ENCODE peak calls at places on chromosomes 11 and 22, in six cellular contexts. X is lower leg skin, P is brain microvascular endothelial cell, J is progenitor cell of endocrine pancreas, T is lower lobe of right lung, N is psoas muscle. O is an unnamed sample.

GRCh38 chr22:27873476-27873875 is 45.6 kb downstream of the PITPNB start:
- DNase-seq in J (no peak), N (no peak), X (no peak), P (no peak), T (no peak), O (no peak)

GRCh38 chr11:65790104-65790901 is 3.4 kb downstream of the OVOL1 start:
- DNase-seq in N (no peak), T (no peak), J (no peak), P (no peak), X (no peak), O (peak; percentile 52)

GRCh38 chr11:123561046-123561781 is 93.2 kb downstream of the SCN3B start:
- DNase-seq in P (peak; percentile 32), T (no peak), N (peak; percentile 35), J (peak; percentile 34), X (no peak), O (no peak)

GRCh38 chr11:117794772-117795629 is 2.0 kb downstream of the DSCAML1 start:
- DNase-seq in N (no peak), T (no peak), X (no peak), P (no peak), J (no peak), O (peak; percentile 63)

GRCh38 chr11:2555891-2556290 is 111.1 kb downstream of the KCNQ1 start:
- DNase-seq in N (no peak), J (no peak), T (no peak), X (no peak), P (no peak), O (peak; percentile 26)

GRCh38 chr11:111410951-111411350 is 31.9 kb upstream of the POU2AF1 start:
- DNase-seq in N (no peak), P (no peak), X (no peak), T (no peak), J (no peak), O (no peak)

GRCh38 chr11:130999992-131000770 is 83.9 kb upstream of the SNX19 start:
- DNase-seq in J (no peak), T (no peak), P (peak; percentile 97), N (no peak), X (no peak), O (no peak)

GRCh38 chr22:50436134-50436830 is 38.6 kb downstream of the SBF1 start:
- DNase-seq in N (peak; percentile 12), J (no peak), T (peak; percentile 32), X (no peak), P (no peak), O (peak; percentile 68)

GRCh38 chr11:66051371-66051765 is 796 bp upstream of the SF3B2 start:
- DNase-seq in N (no peak), X (no peak), J (no peak), P (no peak), T (no peak), O (no peak)

GRCh38 chr11:118901494-118902335 is 18.0 kb downstream of the CXCR5 start:
- DNase-seq in P (no peak), X (no peak), N (no peak), T (no peak), J (no peak), O (peak; percentile 67)

GRCh38 chr11:38553033-38553432 is 1955.0 kb upstream of the RAG2 start:
- DNase-seq in T (no peak), N (no peak), J (no peak), X (no peak), P (no peak), O (no peak)

GRCh38 chr11:21896216-21896615 is 296.7 kb upstream of the ANO5 start:
- DNase-seq in X (no peak), J (no peak), T (no peak), N (no peak), P (no peak), O (no peak)

GRCh38 chr11:84012171-84012826 is 726.1 kb upstream of the CCDC90B start:
- DNase-seq in X (no peak), T (no peak), J (no peak), N (no peak), P (no peak), O (no peak)

GRCh38 chr11:20013346-20014066 is 146.8 kb downstream of the DBX1 start:
- DNase-seq in X (no peak), P (no peak), N (peak; percentile 56), J (no peak), T (no peak), O (no peak)

GRCh38 chr11:26201411-26201810 is 130.5 kb upstream of the ANO3 start:
- DNase-seq in T (no peak), J (no peak), X (no peak), N (no peak), P (peak; percentile 3), O (no peak)

GRCh38 chr11:46295312-46295995 is 18.0 kb downstream of the CREB3L1 start:
- DNase-seq in T (peak; percentile 77), N (peak; percentile 81), X (no peak), P (peak; percentile 55), J (peak; percentile 73), O (peak; percentile 93)

GRCh38 chr11:14190992-14191773 is 167.8 kb downstream of the RRAS2 start:
- DNase-seq in T (no peak), J (no peak), P (no peak), N (no peak), X (no peak), O (no peak)

GRCh38 chr22:40399661-40400060 is 29.3 kb downstream of the SGSM3 start:
- DNase-seq in N (no peak), J (no peak), P (no peak), X (no peak), T (peak; percentile 20), O (no peak)

GRCh38 chr11:8832571-8833260 is 78.3 kb upstream of the AKIP1 start:
- DNase-seq in N (no peak), T (peak; percentile 67), X (no peak), P (no peak), J (no peak), O (peak; percentile 73)

GRCh38 chr11:6566704-6567370 is 36.6 kb downstream of the RRP8 start:
- DNase-seq in N (peak; percentile 46), T (no peak), J (no peak), P (no peak), X (no peak), O (no peak)

GRCh38 chr11:70046089-70046488 is 32.0 kb upstream of the ANO1 start:
- DNase-seq in X (no peak), T (no peak), P (no peak), N (no peak), J (no peak), O (no peak)

GRCh38 chr11:119896387-119897045 is 167.5 kb upstream of the NECTIN1 start:
- DNase-seq in J (no peak), T (no peak), X (no peak), P (no peak), N (no peak), O (no peak)

GRCh38 chr11:117092951-117093590 is 5.2 kb downstream of the SIK3 start:
- DNase-seq in N (no peak), T (no peak), X (no peak), P (no peak), J (no peak), O (no peak)

GRCh38 chr22:46026907-46027218 is 49.9 kb upstream of the WNT7B start:
- DNase-seq in X (no peak), J (no peak), T (no peak), N (no peak), P (no peak), O (no peak)

GRCh38 chr22:19477321-19478085 is 1.5 kb downstream of the UFD1 start:
- DNase-seq in J (no peak), N (no peak), T (no peak), X (no peak), P (no peak), O (no peak)
- TF ChIP-seq CTCF in J (no peak), N (no peak), T (peak; percentile 17), X (no peak), P (no peak), O (peak; percentile 20)

DNA sequence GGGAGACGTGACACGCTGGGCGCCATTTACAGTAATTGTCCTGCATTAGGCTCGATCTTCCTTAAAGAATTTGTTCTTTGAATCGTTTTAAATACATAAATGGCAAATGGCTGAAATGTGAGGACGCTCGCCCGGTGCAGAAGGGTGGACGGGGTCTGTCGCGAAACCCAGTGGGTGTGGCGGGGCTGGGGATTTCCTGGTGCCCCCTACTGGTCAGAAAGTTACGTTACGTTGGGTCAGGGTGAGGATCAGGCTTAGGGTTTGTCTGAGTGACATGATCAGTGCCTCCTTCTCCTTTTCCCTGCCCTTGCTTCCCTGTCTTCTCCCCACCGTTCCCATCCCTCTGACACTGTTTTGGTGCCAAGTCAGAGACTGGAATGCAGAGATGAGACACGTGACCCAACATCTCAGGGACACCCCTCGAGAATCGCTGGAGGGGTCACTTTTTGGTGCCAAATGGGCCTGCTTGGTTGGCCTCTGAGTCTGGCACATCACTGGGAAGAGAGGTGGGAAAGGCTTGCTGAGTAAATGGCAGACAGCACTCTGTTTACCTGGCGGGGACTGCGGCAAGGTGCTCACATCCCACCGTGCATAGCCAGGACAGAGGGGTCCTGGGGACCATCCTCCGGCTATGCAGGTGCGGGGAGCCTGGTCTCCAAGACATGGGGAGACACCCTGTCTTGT is 1107.6 kb downstream of the BRD1 start:
- DNase-seq in T (no peak), P (no peak), X (no peak), N (no peak), J (no peak), O (peak; percentile 25)
- TF ChIP-seq CTCF in T (no peak), P (no peak), X (no peak), N (no peak), J (peak; percentile 44), O (no peak)

GRCh38 chr11:112554586-112554985 is 293.9 kb upstream of the PLET1 start:
- DNase-seq in X (no peak), N (no peak), T (no peak), P (no peak), J (no peak), O (no peak)

GRCh38 chr11:112558691-112559090 is 298.0 kb upstream of the PLET1 start:
- DNase-seq in J (no peak), T (no peak), P (peak; percentile 59), N (no peak), X (no peak), O (no peak)

GRCh38 chr11:112553340-112553739 is 292.7 kb upstream of the PLET1 start:
- DNase-seq in P (no peak), N (no peak), X (no peak), J (no peak), T (no peak), O (no peak)

DNA sequence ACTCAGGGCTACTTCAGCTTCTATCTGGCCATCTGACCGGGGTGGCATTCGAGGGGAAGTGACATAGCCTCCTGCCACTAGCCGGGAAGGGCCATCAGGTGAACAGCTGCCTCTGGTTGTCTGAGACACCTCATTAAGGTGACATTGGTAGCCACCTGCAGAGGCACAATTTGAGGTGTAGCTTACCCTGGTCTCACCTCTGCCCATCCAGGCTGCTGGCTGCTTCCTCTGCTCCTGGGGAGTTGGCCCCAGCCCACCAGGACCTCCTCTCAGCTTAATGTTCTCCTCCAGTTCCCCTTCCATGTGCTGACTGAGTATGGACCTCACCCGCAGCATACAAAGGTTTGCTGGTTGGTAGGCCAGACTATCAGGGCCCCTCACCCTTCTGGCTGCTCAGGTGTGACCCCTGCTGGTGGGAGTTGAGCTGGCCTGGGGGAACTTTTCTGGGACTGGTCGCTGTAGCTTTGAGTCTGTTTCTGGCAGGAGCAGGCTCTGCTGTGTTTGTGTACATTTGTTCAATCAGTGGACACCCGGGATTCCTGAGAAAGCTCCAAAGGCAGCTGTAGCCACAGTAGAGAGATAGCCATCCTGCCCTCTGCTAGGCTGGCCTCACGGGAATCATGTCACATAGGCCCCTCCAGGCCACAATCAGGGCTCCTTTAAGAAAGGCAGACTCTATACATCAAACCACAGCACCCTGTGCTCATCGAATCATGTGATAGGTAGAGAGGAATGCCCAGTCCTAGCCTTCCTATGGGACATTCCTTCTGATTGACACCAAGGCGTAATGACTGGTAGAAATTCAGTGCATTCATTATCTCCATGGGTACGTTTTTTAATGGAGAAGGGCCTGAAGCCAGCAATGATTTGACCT is 295.1 kb upstream of the PLET1 start:
- DNase-seq in P (peak; percentile 16), N (peak; percentile 54), T (peak; percentile 65), J (peak; percentile 73), X (no peak), O (no peak)
- TF ChIP-seq CTCF in P (peak; percentile 89), N (peak; percentile 74), T (peak; percentile 74), J (peak; percentile 80), X (no peak), O (peak; percentile 55)

GRCh38 chr11:61577383-61578118 is 3.3 kb downstream of the SYT7 start:
- DNase-seq in N (no peak), J (peak; percentile 26), P (no peak), X (no peak), T (no peak), O (no peak)
- TF ChIP-seq CTCF in N (no peak), J (peak; percentile 61), P (peak; percentile 57), X (no peak), T (no peak), O (peak; percentile 32)

O was measured in kidney.